ENCODE peak calls at places on chromosomes 13 and 19, in seven cellular contexts. Q is adrenal gland; H is pancreas; A is transverse colon; D is CD4-positive, alpha-beta memory T cell; G is psoas muscle; T is endodermal cell. V is an unnamed sample.

GRCh38 chr13:36074659-36075058 is 56.5 kb downstream of the DCLK1 start:
- DNase-seq in Q (no peak), H (no peak), A (no peak), D (no peak), G (no peak), T (no peak), V (peak; percentile 46)

GRCh38 chr19:17951151-17952040 is 15.5 kb upstream of the KCNN1 start:
- DNase-seq in Q (no peak), H (no peak), A (no peak), D (no peak), G (no peak), T (peak; percentile 68), V (peak; percentile 22)

GRCh38 chr13:22486490-22486889 is 694.3 kb upstream of the SGCG start:
- DNase-seq in Q (no peak), H (no peak), A (no peak), D (no peak), G (no peak), T (no peak), V (no peak)

GRCh38 chr19:4302238-4302630 is at the start of gene TMIGD2:
- DNase-seq in Q (no peak), H (no peak), A (no peak), D (no peak), G (no peak), T (no peak), V (no peak)

GRCh38 chr19:9009431-9009830 is 778 bp downstream of the MUC16 start:
- DNase-seq in Q (no peak), H (no peak), A (no peak), D (no peak), G (no peak), T (no peak), V (no peak)

GRCh38 chr13:109707044-109707794 is 79.2 kb downstream of the IRS2 start:
- DNase-seq in Q (no peak), H (no peak), A (no peak), D (no peak), G (no peak), T (no peak), V (no peak)

GRCh38 chr13:110037925-110038573 is 251.7 kb upstream of the IRS2 start:
- DNase-seq in Q (no peak), H (no peak), A (no peak), D (no peak), G (no peak), T (no peak), V (no peak)

GRCh38 chr13:103960011-103960410 is 893.8 kb upstream of the SLC10A2 start:
- DNase-seq in Q (no peak), H (no peak), A (no peak), D (no peak), G (no peak), T (no peak), V (no peak)

GRCh38 chr13:30978981-30979956 is 46.8 kb downstream of the TEX26 start:
- DNase-seq in Q (peak; percentile 29), H (no peak), A (peak; percentile 42), D (no peak), G (no peak), T (peak; percentile 96), V (peak; percentile 48)

GRCh38 chr13:51519839-51520238 is 64.4 kb upstream of the WDFY2 start:
- DNase-seq in Q (no peak), H (no peak), A (no peak), D (no peak), G (no peak), T (no peak), V (no peak)

GRCh38 chr13:35716644-35717170 is 240.2 kb upstream of the MAB21L1 start:
- DNase-seq in Q (no peak), H (no peak), A (no peak), D (no peak), G (no peak), T (no peak), V (no peak)

GRCh38 chr19:54392078-54392477 is 23.2 kb upstream of the TTYH1 start:
- DNase-seq in Q (no peak), H (no peak), A (no peak), D (no peak), G (no peak), T (no peak), V (no peak)

GRCh38 chr19:54518844-54519243 is 16.2 kb downstream of the LAIR2 start:
- DNase-seq in Q (no peak), H (no peak), A (no peak), D (no peak), G (no peak), T (no peak), V (no peak)

GRCh38 chr13:75507027-75508001 is 25.3 kb upstream of the TBC1D4 start:
- DNase-seq in Q (no peak), H (no peak), A (no peak), D (no peak), G (no peak), T (no peak), V (no peak)

GRCh38 chr19:23345838-23346237 is 49.4 kb downstream of the ZNF91 start:
- DNase-seq in Q (no peak), H (no peak), A (no peak), D (no peak), G (no peak), T (peak; percentile 61), V (no peak)

GRCh38 chr19:12891553-12892021 is 627 bp downstream of the GCDH start:
- DNase-seq in Q (no peak), H (no peak), A (no peak), D (no peak), G (no peak), T (peak; percentile 66), V (no peak)

DNA sequence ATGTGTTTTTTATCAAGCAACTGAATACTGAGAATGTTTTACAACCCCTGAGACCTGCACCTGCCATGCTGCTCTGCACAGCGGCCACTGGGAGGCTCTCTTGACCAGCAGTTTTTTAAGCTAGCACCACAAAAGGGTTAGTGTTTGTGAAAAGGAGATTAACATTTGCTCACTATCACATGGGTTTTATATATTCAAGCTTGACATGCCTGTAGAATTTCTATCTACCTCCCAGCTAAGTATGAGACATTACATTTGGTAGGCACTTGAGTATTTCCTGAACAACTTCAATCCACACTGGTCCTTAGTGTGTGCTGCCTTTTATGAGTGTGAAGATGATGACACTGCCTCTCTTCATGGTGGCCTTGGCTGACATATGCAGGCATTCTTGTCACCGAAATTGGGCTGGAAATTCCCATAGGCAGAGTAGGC is 1238.9 kb downstream of the UQCRFS1 start:
- DNase-seq in Q (peak; percentile 46), H (peak; percentile 23), A (peak; percentile 9), D (no peak), G (no peak), T (peak; percentile 83), V (no peak)
- H3K27me3 ChIP-seq in Q (no peaks in the 10 kb centered on the region), H (no peaks in the 10 kb centered on the region), A (no peaks in the 10 kb centered on the region), D (no peaks in the 10 kb centered on the region), G (no peaks in the 10 kb centered on the region), T (no peaks in the 10 kb centered on the region), V (no peaks in the 10 kb centered on the region)

GRCh38 chr19:1474011-1474764 is 4.8 kb downstream of the C19orf25 start:
- DNase-seq in Q (no peak), H (no peak), A (no peak), D (peak; percentile 31), G (no peak), T (no peak), V (peak; percentile 61)

GRCh38 chr19:1473056-1473400 is 6.0 kb downstream of the C19orf25 start:
- DNase-seq in Q (no peak), H (no peak), A (no peak), D (no peak), G (no peak), T (no peak), V (no peak)

GRCh38 chr19:1472227-1473055 is 6.6 kb downstream of the C19orf25 start:
- DNase-seq in Q (no peak), H (no peak), A (no peak), D (no peak), G (no peak), T (no peak), V (no peak)

GRCh38 chr19:1474765-1475351 is 4.2 kb downstream of the C19orf25 start:
- DNase-seq in Q (no peak), H (no peak), A (no peak), D (peak; percentile 10), G (peak; percentile 14), T (no peak), V (peak; percentile 14)

GRCh38 chr19:1473424-1473851 is 5.6 kb downstream of the C19orf25 start:
- DNase-seq in Q (no peak), H (no peak), A (no peak), D (peak; percentile 16), G (no peak), T (no peak), V (peak; percentile 12)
- H3K27me3 ChIP-seq in Q (peaks cover 51% of the 10 kb centered on the region), H (no peaks in the 10 kb centered on the region), A (peaks cover 57% of the 10 kb centered on the region), D (no peaks in the 10 kb centered on the region), G (peaks cover 47% of the 10 kb centered on the region), T (peaks cover 48% of the 10 kb centered on the region), V (no peaks in the 10 kb centered on the region)

DNA sequence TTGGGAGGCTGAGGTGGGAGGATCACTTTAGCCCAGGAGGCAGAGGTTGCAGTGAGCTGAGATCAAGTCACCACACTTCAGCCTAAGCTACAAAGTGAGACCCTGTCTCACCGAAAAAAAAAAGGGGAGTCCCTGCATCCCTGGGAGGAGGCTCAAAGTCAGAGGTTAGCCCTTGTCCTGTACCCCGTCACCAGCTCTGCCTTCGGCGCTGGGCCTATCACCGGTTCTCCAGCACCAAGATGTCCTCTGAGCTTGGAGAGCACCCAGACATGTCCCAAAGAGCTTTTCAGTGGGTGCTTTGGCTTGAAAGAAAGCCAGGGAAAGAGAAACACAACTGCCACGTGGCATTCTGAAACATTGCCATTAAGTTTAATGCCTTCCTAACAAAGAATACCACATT is 356.9 kb upstream of the TSHZ3 start:
- DNase-seq in Q (no peak), H (no peak), A (no peak), D (peak; percentile 19), G (no peak), T (no peak), V (no peak)
- H3K27me3 ChIP-seq in Q (no peaks in the 10 kb centered on the region), H (no peaks in the 10 kb centered on the region), A (no peaks in the 10 kb centered on the region), D (no peaks in the 10 kb centered on the region), G (no peaks in the 10 kb centered on the region), T (no peaks in the 10 kb centered on the region), V (no peaks in the 10 kb centered on the region)

GRCh38 chr13:112969692-112970338 is 801 bp downstream of the MCF2L start:
- DNase-seq in Q (no peak), H (no peak), A (peak; percentile 4), D (no peak), G (no peak), T (no peak), V (no peak)

GRCh38 chr13:112966776-112967175 is 2.2 kb upstream of the MCF2L start:
- DNase-seq in Q (no peak), H (no peak), A (peak; percentile 4), D (no peak), G (no peak), T (no peak), V (no peak)

GRCh38 chr13:112967666-112968379 is 1.2 kb upstream of the MCF2L start:
- DNase-seq in Q (no peak), H (no peak), A (peak; percentile 3), D (no peak), G (no peak), T (no peak), V (peak; percentile 11)

GRCh38 chr13:112968910-112969691 is at the start of gene MCF2L:
- DNase-seq in Q (no peak), H (peak; percentile 69), A (peak; percentile 55), D (peak; percentile 68), G (no peak), T (peak; percentile 83), V (peak; percentile 73)

DNA sequence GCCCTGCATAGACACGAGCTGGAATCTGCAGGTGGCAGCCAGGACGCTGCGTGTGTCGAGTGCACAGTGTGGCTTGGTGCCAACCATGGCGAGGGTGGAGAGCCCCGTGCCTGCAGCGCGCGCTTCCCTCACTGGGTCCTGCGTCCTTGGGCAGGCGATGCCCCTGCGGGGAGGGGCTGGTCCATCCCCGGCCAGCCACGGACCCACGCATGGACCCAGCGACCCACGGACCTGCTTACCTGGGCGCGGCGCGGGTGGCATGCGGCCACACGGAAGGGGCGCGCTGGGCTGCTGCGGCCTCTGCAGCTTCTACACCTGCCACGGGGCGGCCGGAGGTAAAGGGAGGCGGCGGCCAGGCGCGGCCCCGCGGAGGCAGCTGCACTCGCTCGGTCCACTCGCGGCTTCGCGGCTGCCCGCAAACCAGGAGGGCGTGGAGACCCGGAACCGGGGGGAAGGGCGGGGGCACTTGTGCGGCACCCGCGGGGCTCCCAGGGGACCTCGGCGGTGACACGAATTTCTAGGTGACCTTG is 569 bp upstream of the MCF2L start:
- DNase-seq in Q (no peak), H (peak; percentile 78), A (peak; percentile 70), D (peak; percentile 77), G (no peak), T (peak; percentile 79), V (peak; percentile 76)
- H3K27me3 ChIP-seq in Q (peaks cover 24% of the 10 kb centered on the region), H (no peaks in the 10 kb centered on the region), A (peaks cover 32% of the 10 kb centered on the region), D (no peaks in the 10 kb centered on the region), G (peaks cover 76% of the 10 kb centered on the region), T (no peaks in the 10 kb centered on the region), V (no peaks in the 10 kb centered on the region)

V was measured in right cardiac atrium.